ENCODE peak calls at places on chromosomes 12 and 14, in four cellular contexts. One of them, this sample, is unnamed.

GRCh38 chr14:98704441-98704840 is 567.6 kb downstream of the BCL11B start:
- DNase-seq in GDM1: no peak
- DNase-seq in OCI-LY7: peak
- DNase-seq in activated T-cell treated with anti-CD3 and anti-CD28 coated beads, Interleukin-2, amount 50 U/mL, for 4 hours: no peak
- DNase-seq in this sample: no peak

GRCh38 chr14:32298346-32298745 is 30.8 kb upstream of the AKAP6 start:
- DNase-seq in GDM1: no peak
- DNase-seq in OCI-LY7: no peak
- DNase-seq in activated T-cell treated with anti-CD3 and anti-CD28 coated beads, Interleukin-2, amount 50 U/mL, for 4 hours: no peak
- DNase-seq in this sample: no peak

GRCh38 chr12:6062427-6063378 is 61.8 kb downstream of the VWF start:
- DNase-seq in GDM1: peak
- DNase-seq in OCI-LY7: peak
- DNase-seq in activated T-cell treated with anti-CD3 and anti-CD28 coated beads, Interleukin-2, amount 50 U/mL, for 4 hours: peak
- DNase-seq in this sample: peak

GRCh38 chr14:94098359-94098758 is 12.2 kb upstream of the IFI27 start:
- DNase-seq in GDM1: no peak
- DNase-seq in OCI-LY7: no peak
- DNase-seq in activated T-cell treated with anti-CD3 and anti-CD28 coated beads, Interleukin-2, amount 50 U/mL, for 4 hours: no peak
- DNase-seq in this sample: peak

GRCh38 chr14:22977684-22978486 is 4.5 kb downstream of the AJUBA start:
- DNase-seq in GDM1: no peak
- DNase-seq in OCI-LY7: no peak
- DNase-seq in activated T-cell treated with anti-CD3 and anti-CD28 coated beads, Interleukin-2, amount 50 U/mL, for 4 hours: no peak
- DNase-seq in this sample: peak

GRCh38 chr12:103680591-103681065 is 93.6 kb downstream of the STAB2 start:
- DNase-seq in GDM1: no peak
- DNase-seq in OCI-LY7: no peak
- DNase-seq in activated T-cell treated with anti-CD3 and anti-CD28 coated beads, Interleukin-2, amount 50 U/mL, for 4 hours: no peak
- DNase-seq in this sample: peak

GRCh38 chr12:94336201-94336915 is 123.3 kb downstream of the CEP83 start:
- DNase-seq in GDM1: no peak
- DNase-seq in OCI-LY7: no peak
- DNase-seq in activated T-cell treated with anti-CD3 and anti-CD28 coated beads, Interleukin-2, amount 50 U/mL, for 4 hours: no peak
- DNase-seq in this sample: no peak

GRCh38 chr12:49233842-49234526 is 30.9 kb upstream of the TUBA1C start:
- DNase-seq in GDM1: peak
- DNase-seq in OCI-LY7: no peak
- DNase-seq in activated T-cell treated with anti-CD3 and anti-CD28 coated beads, Interleukin-2, amount 50 U/mL, for 4 hours: no peak
- DNase-seq in this sample: no peak

GRCh38 chr14:93332032-93332852 is 594 bp downstream of the BTBD7 start:
- DNase-seq in GDM1: peak
- DNase-seq in OCI-LY7: peak
- DNase-seq in activated T-cell treated with anti-CD3 and anti-CD28 coated beads, Interleukin-2, amount 50 U/mL, for 4 hours: peak
- DNase-seq in this sample: peak

GRCh38 chr12:59980491-59980890 is 384.7 kb downstream of the SLC16A7 start:
- DNase-seq in GDM1: no peak
- DNase-seq in OCI-LY7: no peak
- DNase-seq in activated T-cell treated with anti-CD3 and anti-CD28 coated beads, Interleukin-2, amount 50 U/mL, for 4 hours: no peak
- DNase-seq in this sample: no peak

GRCh38 chr12:94380507-94380906 is 79.2 kb downstream of the CEP83 start:
- DNase-seq in GDM1: no peak
- DNase-seq in OCI-LY7: no peak
- DNase-seq in activated T-cell treated with anti-CD3 and anti-CD28 coated beads, Interleukin-2, amount 50 U/mL, for 4 hours: no peak
- DNase-seq in this sample: no peak

GRCh38 chr12:47636908-47637780 is 68.7 kb downstream of the RPAP3 start:
- DNase-seq in GDM1: no peak
- DNase-seq in OCI-LY7: peak
- DNase-seq in activated T-cell treated with anti-CD3 and anti-CD28 coated beads, Interleukin-2, amount 50 U/mL, for 4 hours: no peak
- DNase-seq in this sample: no peak

GRCh38 chr12:31471061-31471460 is 119.9 kb downstream of the DENND5B start:
- DNase-seq in GDM1: no peak
- DNase-seq in OCI-LY7: no peak
- DNase-seq in activated T-cell treated with anti-CD3 and anti-CD28 coated beads, Interleukin-2, amount 50 U/mL, for 4 hours: no peak
- DNase-seq in this sample: no peak

GRCh38 chr14:71005076-71005475 is 97.8 kb downstream of the PCNX1 start:
- DNase-seq in GDM1: no peak
- DNase-seq in OCI-LY7: no peak
- DNase-seq in activated T-cell treated with anti-CD3 and anti-CD28 coated beads, Interleukin-2, amount 50 U/mL, for 4 hours: no peak
- DNase-seq in this sample: no peak

GRCh38 chr12:109289004-109289403 is 20.1 kb downstream of the FOXN4 start:
- DNase-seq in GDM1: no peak
- DNase-seq in OCI-LY7: no peak
- DNase-seq in activated T-cell treated with anti-CD3 and anti-CD28 coated beads, Interleukin-2, amount 50 U/mL, for 4 hours: no peak
- DNase-seq in this sample: no peak

This sample was measured in GM03348.